ENCODE peak calls at places on chromosomes 13 and 19, in six cellular contexts. R, L, N, T, E and W are unnamed samples.

GRCh38 chr13:52736891-52737290 is 2.7 kb downstream of the CNMD start:
- DNase-seq in R (no peak), L (no peak), N (no peak), T (no peak), E (no peak), W (no peak)

GRCh38 chr19:29576761-29577661 is 29.1 kb upstream of the POP4 start:
- DNase-seq in R (no peak), L (no peak), N (no peak), T (no peak), E (peak), W (no peak)

GRCh38 chr13:113548171-113548641 is 36.3 kb upstream of the TFDP1 start:
- DNase-seq in R (no peak), L (no peak), N (no peak), T (no peak), E (no peak), W (no peak)

GRCh38 chr19:19257836-19258588 is 15.1 kb downstream of the TM6SF2 start:
- DNase-seq in R (no peak), L (no peak), N (no peak), T (no peak), E (no peak), W (no peak)

GRCh38 chr13:111020546-111020945 is 94.6 kb upstream of the ARHGEF7 start:
- DNase-seq in R (no peak), L (no peak), N (no peak), T (no peak), E (no peak), W (no peak)

GRCh38 chr19:11092181-11092538 is 2.9 kb downstream of the LDLR start:
- DNase-seq in R (no peak), L (peak), N (no peak), T (peak), E (peak), W (peak)

GRCh38 chr19:7304200-7304599 is 10.0 kb upstream of the INSR start:
- DNase-seq in R (no peak), L (no peak), N (no peak), T (no peak), E (no peak), W (no peak)

GRCh38 chr13:26707122-26708006 is 53.2 kb downstream of the GPR12 start:
- DNase-seq in R (peak), L (peak), N (peak), T (peak), E (peak), W (peak)

GRCh38 chr19:55452381-55453325 is 8.8 kb downstream of the ISOC2 start:
- DNase-seq in R (peak), L (peak), N (peak), T (no peak), E (peak), W (peak)

GRCh38 chr19:10784257-10784656 is 51.8 kb downstream of the TMED1 start:
- DNase-seq in R (no peak), L (no peak), N (no peak), T (no peak), E (no peak), W (no peak)

GRCh38 chr19:1465191-1466016 is 13.6 kb downstream of the C19orf25 start:
- DNase-seq in R (no peak), L (no peak), N (no peak), T (no peak), E (no peak), W (no peak)

GRCh38 chr19:1503089-1503924 is 9.5 kb downstream of the ADAMTSL5 start:
- DNase-seq in R (peak), L (no peak), N (no peak), T (peak), E (peak), W (peak)

GRCh38 chr19:19022380-19022961 is 10.8 kb downstream of the SUGP2 start:
- DNase-seq in R (no peak), L (no peak), N (no peak), T (no peak), E (no peak), W (no peak)

GRCh38 chr13:24222756-24223155 is 62.2 kb downstream of the SPATA13 start:
- DNase-seq in R (no peak), L (no peak), N (no peak), T (no peak), E (no peak), W (no peak)